ENCODE peak calls at places on chromosomes 7 and 10, in ten cellular contexts. One of them, this sample, is unnamed.

GRCh38 chr7:28408974-28409715 is 3.2 kb upstream of the CREB5 start:
- DNase-seq in choroid plexus epithelial cell: peak
- DNase-seq in vagina: peak
- DNase-seq in left ventricle myocardium inferior: peak
- DNase-seq in OCI-LY7: peak
- DNase-seq in Peyer's patch: peak
- DNase-seq in H7: peak
- DNase-seq in A549: peak
- DNase-seq in kidney epithelial cell: peak
- DNase-seq in endodermal cell: peak
- DNase-seq in this sample: peak

GRCh38 chr10:78865931-78866717 is 202.6 kb upstream of the ZMIZ1 start:
- DNase-seq in choroid plexus epithelial cell: no peak
- DNase-seq in vagina: no peak
- DNase-seq in left ventricle myocardium inferior: no peak
- DNase-seq in OCI-LY7: no peak
- DNase-seq in Peyer's patch: no peak
- DNase-seq in H7: peak
- DNase-seq in A549: no peak
- DNase-seq in kidney epithelial cell: no peak
- DNase-seq in endodermal cell: no peak
- DNase-seq in this sample: no peak

GRCh38 chr10:103281753-103282152 is 4.8 kb downstream of the INA start:
- DNase-seq in choroid plexus epithelial cell: peak
- DNase-seq in vagina: no peak
- DNase-seq in left ventricle myocardium inferior: no peak
- DNase-seq in OCI-LY7: no peak
- DNase-seq in Peyer's patch: no peak
- DNase-seq in H7: peak
- DNase-seq in A549: no peak
- DNase-seq in kidney epithelial cell: no peak
- DNase-seq in endodermal cell: peak
- DNase-seq in this sample: peak

GRCh38 chr10:71623098-71623985 is 96.2 kb downstream of the C10orf105 start:
- DNase-seq in choroid plexus epithelial cell: peak
- DNase-seq in vagina: no peak
- DNase-seq in left ventricle myocardium inferior: no peak
- DNase-seq in OCI-LY7: peak
- DNase-seq in Peyer's patch: no peak
- DNase-seq in H7: peak
- DNase-seq in A549: peak
- DNase-seq in kidney epithelial cell: no peak
- DNase-seq in endodermal cell: peak
- DNase-seq in this sample: peak

GRCh38 chr7:18086165-18087030 is 58.8 kb upstream of the PRPS1L1 start:
- DNase-seq in choroid plexus epithelial cell: peak
- DNase-seq in vagina: no peak
- DNase-seq in left ventricle myocardium inferior: peak
- DNase-seq in OCI-LY7: no peak
- DNase-seq in Peyer's patch: no peak
- DNase-seq in H7: peak
- DNase-seq in A549: peak
- DNase-seq in kidney epithelial cell: no peak
- DNase-seq in endodermal cell: peak
- DNase-seq in this sample: no peak

GRCh38 chr10:5547934-5548660 is 23.3 kb downstream of the CALML3 start:
- DNase-seq in choroid plexus epithelial cell: peak
- DNase-seq in vagina: no peak
- DNase-seq in left ventricle myocardium inferior: peak
- DNase-seq in OCI-LY7: no peak
- DNase-seq in Peyer's patch: peak
- DNase-seq in H7: no peak
- DNase-seq in A549: peak
- DNase-seq in kidney epithelial cell: no peak
- DNase-seq in endodermal cell: no peak
- DNase-seq in this sample: no peak

GRCh38 chr10:8037199-8037801 is 17.2 kb upstream of the GATA3 start:
- DNase-seq in choroid plexus epithelial cell: no peak
- DNase-seq in vagina: no peak
- DNase-seq in left ventricle myocardium inferior: no peak
- DNase-seq in OCI-LY7: no peak
- DNase-seq in Peyer's patch: peak
- DNase-seq in H7: peak
- DNase-seq in A549: no peak
- DNase-seq in kidney epithelial cell: no peak
- DNase-seq in endodermal cell: peak
- DNase-seq in this sample: no peak

GRCh38 chr10:95706990-95707389 is 13.3 kb upstream of the TCTN3 start:
- DNase-seq in choroid plexus epithelial cell: no peak
- DNase-seq in vagina: no peak
- DNase-seq in left ventricle myocardium inferior: no peak
- DNase-seq in OCI-LY7: no peak
- DNase-seq in Peyer's patch: no peak
- DNase-seq in H7: no peak
- DNase-seq in A549: no peak
- DNase-seq in kidney epithelial cell: no peak
- DNase-seq in endodermal cell: no peak
- DNase-seq in this sample: no peak

GRCh38 chr10:132850896-132851295 is 64.9 kb upstream of the NKX6-2 start:
- DNase-seq in choroid plexus epithelial cell: no peak
- DNase-seq in vagina: no peak
- DNase-seq in left ventricle myocardium inferior: no peak
- DNase-seq in OCI-LY7: no peak
- DNase-seq in Peyer's patch: peak
- DNase-seq in H7: peak
- DNase-seq in A549: no peak
- DNase-seq in kidney epithelial cell: no peak
- DNase-seq in endodermal cell: peak
- DNase-seq in this sample: no peak

GRCh38 chr7:96306385-96307125 is 15.3 kb downstream of the SLC25A13 start:
- DNase-seq in choroid plexus epithelial cell: no peak
- DNase-seq in vagina: no peak
- DNase-seq in left ventricle myocardium inferior: no peak
- DNase-seq in OCI-LY7: no peak
- DNase-seq in Peyer's patch: no peak
- DNase-seq in H7: no peak
- DNase-seq in A549: no peak
- DNase-seq in kidney epithelial cell: no peak
- DNase-seq in endodermal cell: no peak
- DNase-seq in this sample: peak

GRCh38 chr7:29563590-29564454 is at the start of gene PRR15:
- DNase-seq in choroid plexus epithelial cell: peak
- DNase-seq in vagina: no peak
- DNase-seq in left ventricle myocardium inferior: no peak
- DNase-seq in OCI-LY7: no peak
- DNase-seq in Peyer's patch: peak
- DNase-seq in H7: peak
- DNase-seq in A549: peak
- DNase-seq in kidney epithelial cell: no peak
- DNase-seq in endodermal cell: peak
- DNase-seq in this sample: peak
- H3K4me3 ChIP-seq in choroid plexus epithelial cell: peak
- H3K4me3 ChIP-seq in vagina: peak
- H3K4me3 ChIP-seq in left ventricle myocardium inferior: peak
- H3K4me3 ChIP-seq in OCI-LY7: no peak
- H3K4me3 ChIP-seq in Peyer's patch: peak
- H3K4me3 ChIP-seq in H7: peak
- H3K4me3 ChIP-seq in A549: peak
- H3K4me3 ChIP-seq in kidney epithelial cell: peak
- H3K4me3 ChIP-seq in endodermal cell: peak
- H3K4me3 ChIP-seq in this sample: peak

GRCh38 chr7:158240801-158241200 is 346.8 kb downstream of the PTPRN2 start:
- DNase-seq in choroid plexus epithelial cell: no peak
- DNase-seq in vagina: no peak
- DNase-seq in left ventricle myocardium inferior: no peak
- DNase-seq in OCI-LY7: no peak
- DNase-seq in Peyer's patch: no peak
- DNase-seq in H7: no peak
- DNase-seq in A549: no peak
- DNase-seq in kidney epithelial cell: no peak
- DNase-seq in endodermal cell: no peak
- DNase-seq in this sample: no peak

GRCh38 chr7:158237672-158238335 is 349.8 kb downstream of the PTPRN2 start:
- DNase-seq in choroid plexus epithelial cell: no peak
- DNase-seq in vagina: peak
- DNase-seq in left ventricle myocardium inferior: no peak
- DNase-seq in OCI-LY7: no peak
- DNase-seq in Peyer's patch: peak
- DNase-seq in H7: peak
- DNase-seq in A549: no peak
- DNase-seq in kidney epithelial cell: no peak
- DNase-seq in endodermal cell: no peak
- DNase-seq in this sample: no peak

GRCh38 chr7:158241919-158242318 is 345.7 kb downstream of the PTPRN2 start:
- DNase-seq in choroid plexus epithelial cell: no peak
- DNase-seq in vagina: peak
- DNase-seq in left ventricle myocardium inferior: no peak
- DNase-seq in OCI-LY7: no peak
- DNase-seq in Peyer's patch: no peak
- DNase-seq in H7: no peak
- DNase-seq in A549: no peak
- DNase-seq in kidney epithelial cell: no peak
- DNase-seq in endodermal cell: no peak
- DNase-seq in this sample: no peak

GRCh38 chr7:158238616-158239289 is 348.9 kb downstream of the PTPRN2 start:
- DNase-seq in choroid plexus epithelial cell: no peak
- DNase-seq in vagina: peak
- DNase-seq in left ventricle myocardium inferior: no peak
- DNase-seq in OCI-LY7: no peak
- DNase-seq in Peyer's patch: peak
- DNase-seq in H7: peak
- DNase-seq in A549: no peak
- DNase-seq in kidney epithelial cell: no peak
- DNase-seq in endodermal cell: no peak
- DNase-seq in this sample: no peak

GRCh38 chr7:158239290-158239981 is 348.2 kb downstream of the PTPRN2 start:
- DNase-seq in choroid plexus epithelial cell: no peak
- DNase-seq in vagina: no peak
- DNase-seq in left ventricle myocardium inferior: no peak
- DNase-seq in OCI-LY7: no peak
- DNase-seq in Peyer's patch: peak
- DNase-seq in H7: no peak
- DNase-seq in A549: no peak
- DNase-seq in kidney epithelial cell: no peak
- DNase-seq in endodermal cell: no peak
- DNase-seq in this sample: no peak
- H3K4me3 ChIP-seq in choroid plexus epithelial cell: no peak
- H3K4me3 ChIP-seq in vagina: no peak
- H3K4me3 ChIP-seq in left ventricle myocardium inferior: peak
- H3K4me3 ChIP-seq in OCI-LY7: no peak
- H3K4me3 ChIP-seq in Peyer's patch: no peak
- H3K4me3 ChIP-seq in H7: no peak
- H3K4me3 ChIP-seq in A549: no peak
- H3K4me3 ChIP-seq in kidney epithelial cell: no peak
- H3K4me3 ChIP-seq in endodermal cell: no peak
- H3K4me3 ChIP-seq in this sample: no peak

GRCh38 chr10:104336829-104337526 is 1.3 kb downstream of the ITPRIP start:
- DNase-seq in choroid plexus epithelial cell: peak
- DNase-seq in vagina: peak
- DNase-seq in left ventricle myocardium inferior: no peak
- DNase-seq in OCI-LY7: no peak
- DNase-seq in Peyer's patch: no peak
- DNase-seq in H7: peak
- DNase-seq in A549: no peak
- DNase-seq in kidney epithelial cell: no peak
- DNase-seq in endodermal cell: peak
- DNase-seq in this sample: peak

GRCh38 chr10:104333037-104333727 is 5.1 kb downstream of the ITPRIP start:
- DNase-seq in choroid plexus epithelial cell: peak
- DNase-seq in vagina: peak
- DNase-seq in left ventricle myocardium inferior: no peak
- DNase-seq in OCI-LY7: peak
- DNase-seq in Peyer's patch: no peak
- DNase-seq in H7: peak
- DNase-seq in A549: no peak
- DNase-seq in kidney epithelial cell: no peak
- DNase-seq in endodermal cell: peak
- DNase-seq in this sample: no peak

GRCh38 chr10:104333728-104334373 is 4.4 kb downstream of the ITPRIP start:
- DNase-seq in choroid plexus epithelial cell: peak
- DNase-seq in vagina: peak
- DNase-seq in left ventricle myocardium inferior: no peak
- DNase-seq in OCI-LY7: no peak
- DNase-seq in Peyer's patch: no peak
- DNase-seq in H7: peak
- DNase-seq in A549: no peak
- DNase-seq in kidney epithelial cell: no peak
- DNase-seq in endodermal cell: peak
- DNase-seq in this sample: no peak

GRCh38 chr10:104334561-104334960 is 3.7 kb downstream of the ITPRIP start:
- DNase-seq in choroid plexus epithelial cell: no peak
- DNase-seq in vagina: peak
- DNase-seq in left ventricle myocardium inferior: no peak
- DNase-seq in OCI-LY7: no peak
- DNase-seq in Peyer's patch: no peak
- DNase-seq in H7: no peak
- DNase-seq in A549: no peak
- DNase-seq in kidney epithelial cell: no peak
- DNase-seq in endodermal cell: peak
- DNase-seq in this sample: no peak

DNA sequence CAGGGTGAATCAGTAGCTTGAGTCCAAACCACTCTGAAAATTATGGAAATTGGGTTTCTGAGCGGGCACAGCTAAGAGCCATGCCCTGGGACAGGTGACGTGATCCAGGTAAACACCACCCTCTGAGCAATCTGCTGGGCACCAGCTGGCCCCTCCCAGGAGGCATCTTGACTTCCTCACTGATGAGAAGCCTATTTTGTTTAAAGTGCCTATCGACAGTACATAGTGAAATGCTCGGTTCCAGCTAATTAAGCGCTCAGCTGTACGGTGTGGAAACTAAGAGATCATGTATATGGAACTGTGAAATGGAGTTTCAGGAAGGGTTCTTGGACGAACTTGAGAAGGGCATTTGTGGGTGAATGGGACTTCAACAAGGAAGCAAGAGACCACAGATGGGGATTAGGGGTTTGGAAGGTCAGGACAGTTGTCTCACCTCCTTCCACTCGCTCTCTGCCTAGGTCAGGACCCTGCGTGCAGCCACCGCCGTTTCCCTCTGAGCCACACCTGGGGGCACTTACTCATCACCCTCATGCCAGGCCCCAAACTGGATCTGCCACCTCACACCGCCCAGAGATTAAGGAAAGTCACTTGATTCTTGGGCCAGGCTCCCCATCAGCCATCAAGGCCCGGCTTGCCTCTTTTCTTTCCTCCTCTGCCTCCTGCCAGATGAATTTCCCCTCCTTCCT is 3.2 kb downstream of the ITPRIP start:
- DNase-seq in choroid plexus epithelial cell: peak
- DNase-seq in vagina: peak
- DNase-seq in left ventricle myocardium inferior: no peak
- DNase-seq in OCI-LY7: no peak
- DNase-seq in Peyer's patch: no peak
- DNase-seq in H7: no peak
- DNase-seq in A549: no peak
- DNase-seq in kidney epithelial cell: no peak
- DNase-seq in endodermal cell: peak
- DNase-seq in this sample: no peak
- H3K4me3 ChIP-seq in choroid plexus epithelial cell: peak
- H3K4me3 ChIP-seq in vagina: peak
- H3K4me3 ChIP-seq in left ventricle myocardium inferior: peak
- H3K4me3 ChIP-seq in OCI-LY7: no peak
- H3K4me3 ChIP-seq in Peyer's patch: no peak
- H3K4me3 ChIP-seq in H7: no peak
- H3K4me3 ChIP-seq in A549: no peak
- H3K4me3 ChIP-seq in kidney epithelial cell: no peak
- H3K4me3 ChIP-seq in endodermal cell: no peak
- H3K4me3 ChIP-seq in this sample: no peak

GRCh38 chr7:74029991-74030415 is 2.0 kb downstream of the ELN start:
- DNase-seq in choroid plexus epithelial cell: no peak
- DNase-seq in vagina: no peak
- DNase-seq in left ventricle myocardium inferior: no peak
- DNase-seq in OCI-LY7: no peak
- DNase-seq in Peyer's patch: no peak
- DNase-seq in H7: no peak
- DNase-seq in A549: no peak
- DNase-seq in kidney epithelial cell: no peak
- DNase-seq in endodermal cell: no peak
- DNase-seq in this sample: peak
- H3K4me3 ChIP-seq in choroid plexus epithelial cell: no peak
- H3K4me3 ChIP-seq in vagina: peak
- H3K4me3 ChIP-seq in left ventricle myocardium inferior: peak
- H3K4me3 ChIP-seq in OCI-LY7: no peak
- H3K4me3 ChIP-seq in Peyer's patch: peak
- H3K4me3 ChIP-seq in H7: no peak
- H3K4me3 ChIP-seq in A549: no peak
- H3K4me3 ChIP-seq in kidney epithelial cell: no peak
- H3K4me3 ChIP-seq in endodermal cell: no peak
- H3K4me3 ChIP-seq in this sample: no peak

This sample was measured in NB4.